ENCODE peak calls at places on chromosomes 5 and 9, in six cellular contexts. One of them, this sample, is unnamed.

GRCh38 chr5:58056546-58056945 is 403.3 kb downstream of the PLK2 start:
- DNase-seq in NCI-H345: no peak
- DNase-seq in NCI-H446: no peak
- DNase-seq in activated effector memory CD4-positive, alpha-beta T cell treated with anti-CD3 and anti-CD28 coated beads, Interleukin-2, amount 50 U/mL, for 16 hours: no peak
- DNase-seq in caudate nucleus: no peak
- DNase-seq in progenitor cell of endocrine pancreas: no peak
- DNase-seq in this sample: no peak

GRCh38 chr9:81083821-81084512 is 605.4 kb downstream of the TLE1 start:
- DNase-seq in NCI-H345: no peak
- DNase-seq in activated effector memory CD4-positive, alpha-beta T cell treated with anti-CD3 and anti-CD28 coated beads, Interleukin-2, amount 50 U/mL, for 16 hours: no peak
- DNase-seq in NCI-H446: no peak
- DNase-seq in progenitor cell of endocrine pancreas: no peak
- DNase-seq in caudate nucleus: no peak
- DNase-seq in this sample: no peak

GRCh38 chr5:87398981-87399616 is 13.6 kb downstream of the CCNH start:
- DNase-seq in activated effector memory CD4-positive, alpha-beta T cell treated with anti-CD3 and anti-CD28 coated beads, Interleukin-2, amount 50 U/mL, for 16 hours: no peak
- DNase-seq in progenitor cell of endocrine pancreas: no peak
- DNase-seq in NCI-H446: no peak
- DNase-seq in NCI-H345: no peak
- DNase-seq in caudate nucleus: no peak
- DNase-seq in this sample: no peak

GRCh38 chr5:4212981-4213819 is 617.6 kb downstream of the IRX1 start:
- DNase-seq in progenitor cell of endocrine pancreas: no peak
- DNase-seq in NCI-H345: no peak
- DNase-seq in activated effector memory CD4-positive, alpha-beta T cell treated with anti-CD3 and anti-CD28 coated beads, Interleukin-2, amount 50 U/mL, for 16 hours: no peak
- DNase-seq in NCI-H446: no peak
- DNase-seq in caudate nucleus: no peak
- DNase-seq in this sample: no peak

GRCh38 chr9:133842721-133843227 is 104.6 kb upstream of the SARDH start:
- DNase-seq in NCI-H345: peak
- DNase-seq in NCI-H446: no peak
- DNase-seq in activated effector memory CD4-positive, alpha-beta T cell treated with anti-CD3 and anti-CD28 coated beads, Interleukin-2, amount 50 U/mL, for 16 hours: no peak
- DNase-seq in progenitor cell of endocrine pancreas: no peak
- DNase-seq in caudate nucleus: no peak
- DNase-seq in this sample: no peak

GRCh38 chr9:114745108-114745848 is 60.6 kb downstream of the TNFSF15 start:
- DNase-seq in progenitor cell of endocrine pancreas: no peak
- DNase-seq in activated effector memory CD4-positive, alpha-beta T cell treated with anti-CD3 and anti-CD28 coated beads, Interleukin-2, amount 50 U/mL, for 16 hours: no peak
- DNase-seq in NCI-H446: no peak
- DNase-seq in NCI-H345: peak
- DNase-seq in caudate nucleus: no peak
- DNase-seq in this sample: no peak

GRCh38 chr5:10149911-10150310 is 99.8 kb downstream of the ATPSCKMT start:
- DNase-seq in progenitor cell of endocrine pancreas: no peak
- DNase-seq in caudate nucleus: no peak
- DNase-seq in NCI-H345: no peak
- DNase-seq in activated effector memory CD4-positive, alpha-beta T cell treated with anti-CD3 and anti-CD28 coated beads, Interleukin-2, amount 50 U/mL, for 16 hours: no peak
- DNase-seq in NCI-H446: no peak
- DNase-seq in this sample: no peak

GRCh38 chr9:132824151-132824550 is 53.9 kb downstream of the AK8 start:
- DNase-seq in progenitor cell of endocrine pancreas: no peak
- DNase-seq in NCI-H446: no peak
- DNase-seq in activated effector memory CD4-positive, alpha-beta T cell treated with anti-CD3 and anti-CD28 coated beads, Interleukin-2, amount 50 U/mL, for 16 hours: no peak
- DNase-seq in caudate nucleus: no peak
- DNase-seq in NCI-H345: no peak
- DNase-seq in this sample: no peak

GRCh38 chr5:154236011-154236410 is 45.5 kb downstream of the GALNT10 start:
- DNase-seq in NCI-H345: no peak
- DNase-seq in NCI-H446: no peak
- DNase-seq in activated effector memory CD4-positive, alpha-beta T cell treated with anti-CD3 and anti-CD28 coated beads, Interleukin-2, amount 50 U/mL, for 16 hours: no peak
- DNase-seq in progenitor cell of endocrine pancreas: no peak
- DNase-seq in caudate nucleus: no peak
- DNase-seq in this sample: no peak

GRCh38 chr5:15501057-15501791 is 1.2 kb downstream of the FBXL7 start:
- DNase-seq in NCI-H345: no peak
- DNase-seq in caudate nucleus: peak
- DNase-seq in NCI-H446: no peak
- DNase-seq in activated effector memory CD4-positive, alpha-beta T cell treated with anti-CD3 and anti-CD28 coated beads, Interleukin-2, amount 50 U/mL, for 16 hours: no peak
- DNase-seq in progenitor cell of endocrine pancreas: peak
- DNase-seq in this sample: peak

GRCh38 chr5:108818613-108819272 is 71.0 kb downstream of the FER start:
- DNase-seq in NCI-H345: no peak
- DNase-seq in progenitor cell of endocrine pancreas: no peak
- DNase-seq in caudate nucleus: no peak
- DNase-seq in NCI-H446: no peak
- DNase-seq in activated effector memory CD4-positive, alpha-beta T cell treated with anti-CD3 and anti-CD28 coated beads, Interleukin-2, amount 50 U/mL, for 16 hours: no peak
- DNase-seq in this sample: no peak

GRCh38 chr5:147539053-147539452 is 29.2 kb upstream of the DPYSL3 start:
- DNase-seq in NCI-H446: no peak
- DNase-seq in progenitor cell of endocrine pancreas: no peak
- DNase-seq in caudate nucleus: no peak
- DNase-seq in NCI-H345: no peak
- DNase-seq in activated effector memory CD4-positive, alpha-beta T cell treated with anti-CD3 and anti-CD28 coated beads, Interleukin-2, amount 50 U/mL, for 16 hours: no peak
- DNase-seq in this sample: peak

GRCh38 chr9:35910613-35911488 is 1.6 kb downstream of the SPAAR start:
- DNase-seq in progenitor cell of endocrine pancreas: no peak
- DNase-seq in NCI-H446: peak
- DNase-seq in NCI-H345: peak
- DNase-seq in activated effector memory CD4-positive, alpha-beta T cell treated with anti-CD3 and anti-CD28 coated beads, Interleukin-2, amount 50 U/mL, for 16 hours: peak
- DNase-seq in caudate nucleus: no peak
- DNase-seq in this sample: no peak

GRCh38 chr9:127828262-127829031 is 25.8 kb downstream of the FPGS start:
- DNase-seq in caudate nucleus: peak
- DNase-seq in progenitor cell of endocrine pancreas: peak
- DNase-seq in NCI-H345: no peak
- DNase-seq in NCI-H446: no peak
- DNase-seq in activated effector memory CD4-positive, alpha-beta T cell treated with anti-CD3 and anti-CD28 coated beads, Interleukin-2, amount 50 U/mL, for 16 hours: no peak
- DNase-seq in this sample: no peak